ENCODE peak calls at places on chromosomes 6 and 20, in ten cellular contexts. A is uterus; D is thoracic aorta; P is Peyer's patch; O is right lobe of liver; S is OCI-LY7; W is heart left ventricle; U is CD8-positive, alpha-beta T cell; X is psoas muscle; H is PC-3. L is an unnamed sample.

GRCh38 chr6:88972504-88973423 is 9.3 kb upstream of the RNGTT start:
- DNase-seq in P (no peak), W (no peak), A (no peak), X (no peak), O (no peak), D (no peak), H (no peak), U (no peak), S (no peak), L (no peak)

GRCh38 chr6:107716688-107717089 is 107.4 kb downstream of the SCML4 start:
- DNase-seq in A (no peak), D (no peak), H (peak; percentile 27), X (no peak), S (peak; percentile 92), P (peak; percentile 82), O (no peak), U (peak; percentile 82), W (no peak), L (no peak)

GRCh38 chr20:59316911-59317310 is 16.5 kb downstream of the EDN3 start:
- DNase-seq in O (no peak), U (no peak), P (peak; percentile 74), W (no peak), D (no peak), A (no peak), X (no peak), S (no peak), H (no peak), L (no peak)

GRCh38 chr6:110412258-110412839 is 3.0 kb downstream of the DDO start:
- DNase-seq in X (no peak), W (no peak), D (no peak), U (no peak), S (no peak), H (no peak), O (no peak), A (no peak), P (no peak), L (no peak)

GRCh38 chr6:155882527-155883333 is 427.1 kb upstream of the NOX3 start:
- DNase-seq in D (no peak), S (peak; percentile 30), H (no peak), O (no peak), U (no peak), A (no peak), W (no peak), X (no peak), P (no peak), L (no peak)

GRCh38 chr6:43760799-43761168 is 9.2 kb upstream of the VEGFA start:
- DNase-seq in D (no peak), W (peak; percentile 6), A (no peak), U (no peak), X (no peak), H (no peak), P (no peak), O (no peak), S (no peak), L (no peak)

GRCh38 chr6:166752928-166753721 is 126.1 kb upstream of the RPS6KA2 start:
- DNase-seq in H (no peak), W (no peak), O (no peak), P (no peak), S (no peak), A (no peak), U (no peak), D (no peak), X (no peak), L (no peak)

GRCh38 chr6:46323312-46323965 is 152.7 kb upstream of the ENPP5 start:
- DNase-seq in A (peak; percentile 20), O (no peak), W (no peak), X (no peak), P (no peak), U (no peak), D (no peak), S (no peak), H (peak; percentile 80), L (peak; percentile 20)

GRCh38 chr20:51545515-51545914 is 3.0 kb upstream of the NFATC2 start:
- DNase-seq in U (no peak), O (no peak), D (no peak), P (no peak), X (no peak), S (no peak), A (no peak), H (no peak), W (no peak), L (no peak)

GRCh38 chr6:142401838-142402237 is 100.0 kb downstream of the ADGRG6 start:
- DNase-seq in D (no peak), H (no peak), U (no peak), P (no peak), A (no peak), W (no peak), S (no peak), X (no peak), O (no peak), L (no peak)

GRCh38 chr6:163943647-163944395 is 529.3 kb downstream of the QKI start:
- DNase-seq in P (no peak), W (peak; percentile 72), S (no peak), X (peak; percentile 63), U (no peak), H (no peak), O (peak; percentile 51), D (no peak), A (no peak), L (no peak)

GRCh38 chr6:21438237-21438985 is 155.1 kb upstream of the SOX4 start:
- DNase-seq in O (no peak), U (no peak), P (no peak), H (peak; percentile 63), A (no peak), X (no peak), S (peak; percentile 16), D (no peak), W (no peak), L (no peak)

GRCh38 chr6:30122515-30122914 is 9.6 kb upstream of the TRIM31 start:
- DNase-seq in D (no peak), A (no peak), S (no peak), U (no peak), H (peak; percentile 20), X (no peak), W (no peak), P (peak; percentile 74), O (no peak), L (no peak)

GRCh38 chr6:36302227-36302976 is 32.5 kb downstream of the PNPLA1 start:
- DNase-seq in U (peak; percentile 94), W (peak; percentile 89), H (peak; percentile 96), X (peak; percentile 82), O (peak; percentile 91), S (peak; percentile 95), A (peak; percentile 91), D (peak; percentile 74), P (peak; percentile 97), L (peak; percentile 72)

GRCh38 chr6:168060521-168060931 is 18.5 kb downstream of the FRMD1 start:
- DNase-seq in P (peak; percentile 74), X (peak; percentile 77), W (peak; percentile 80), D (no peak), O (no peak), A (peak; percentile 32), U (no peak), H (peak; percentile 28), S (no peak), L (peak; percentile 26)

GRCh38 chr6:154509421-154510143 is 903 bp downstream of the CNKSR3 start:
- DNase-seq in P (peak; percentile 51), X (peak; percentile 53), H (peak; percentile 21), A (peak; percentile 29), D (no peak), S (no peak), U (no peak), O (peak; percentile 61), W (peak; percentile 53), L (peak; percentile 13)

GRCh38 chr6:16055852-16056251 is 73.0 kb upstream of the MYLIP start:
- DNase-seq in U (no peak), D (no peak), O (no peak), X (no peak), P (no peak), S (no peak), H (no peak), A (no peak), W (no peak), L (no peak)

GRCh38 chr6:83311231-83311630 is 118.1 kb downstream of the RWDD2A start:
- DNase-seq in P (no peak), U (no peak), O (no peak), D (no peak), S (no peak), W (no peak), A (no peak), H (no peak), X (no peak), L (no peak)

GRCh38 chr6:134539865-134540323 is 222.0 kb upstream of the SGK1 start:
- DNase-seq in W (peak; percentile 37), S (no peak), D (no peak), A (peak; percentile 22), O (no peak), H (no peak), X (no peak), U (no peak), P (no peak), L (no peak)

DNA sequence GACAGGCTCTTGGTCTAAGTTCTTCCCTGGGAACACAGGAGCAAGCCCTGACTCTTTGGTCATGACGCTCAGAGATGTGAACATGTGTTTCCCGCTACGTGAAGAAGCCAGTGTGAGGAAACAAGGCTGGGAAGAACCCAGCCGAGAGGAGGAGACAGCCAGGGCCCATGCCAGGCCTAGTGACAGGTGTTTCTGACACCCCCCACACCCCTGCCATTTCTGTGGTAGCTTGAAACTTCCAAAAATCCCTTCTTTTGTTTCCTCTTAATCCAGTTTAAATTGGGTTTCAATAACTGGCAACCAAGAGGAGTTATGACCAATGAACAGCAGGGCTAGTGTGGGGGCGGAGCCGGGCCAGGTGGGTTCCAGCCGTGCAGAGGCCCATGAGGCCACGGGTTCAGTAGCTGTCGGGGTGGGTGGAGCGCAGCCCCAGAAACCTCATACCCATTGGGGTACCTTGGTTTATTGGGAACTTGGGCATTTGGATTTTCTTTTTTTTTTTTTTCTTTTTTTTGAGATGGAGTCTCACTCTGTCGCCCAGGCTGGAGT is 33.5 kb downstream of the WRNIP1 start:
- DNase-seq in X (no peak), S (no peak), P (no peak), D (no peak), W (no peak), H (no peak), O (no peak), A (no peak), U (no peak), L (no peak)
- TF ChIP-seq CTCF in X (no peak), S (no peak), P (no peak), D (no peak), W (no peak), H (no peak), O (no peak), A (no peak), U (no peak), L (no peak)

GRCh38 chr20:30937790-30938189 is 319.7 kb upstream of the DEFB115 start:
- DNase-seq in W (no peak), P (no peak), U (no peak), O (no peak), S (no peak), A (no peak), X (no peak), H (no peak), D (no peak), L (no peak)
- H3K9me3 ChIP-seq in W (no peaks in the 10 kb centered on the region), P (no peaks in the 10 kb centered on the region), U (no peaks in the 10 kb centered on the region), O (peaks cover 9% of the 10 kb centered on the region), S (peaks cover 4% of the 10 kb centered on the region), A (no peaks in the 10 kb centered on the region), X (peaks cover 9% of the 10 kb centered on the region), H (peaks cover 8% of the 10 kb centered on the region), D (no peaks in the 10 kb centered on the region), L (peaks cover 3% of the 10 kb centered on the region)

GRCh38 chr6:11427091-11427739 is 110.3 kb upstream of the TMEM170B start:
- DNase-seq in D (no peak), O (no peak), U (no peak), A (no peak), X (no peak), W (no peak), H (no peak), S (no peak), P (no peak), L (no peak)
- H3K27ac ChIP-seq in D (no peak overlapping the region), O (no peak overlapping the region), U (no peak overlapping the region), A (peak overlapping the region; percentile 59), X (no peak overlapping the region), W (peak overlapping the region; percentile 9), H (peak overlapping the region; percentile 80), S (no peak overlapping the region), P (peak overlapping the region; percentile 67), L (peak overlapping the region; percentile 81)

GRCh38 chr6:42403415-42403814 is 48.3 kb downstream of the TRERF1 start:
- DNase-seq in P (peak; percentile 83), U (peak; percentile 34), X (no peak), H (no peak), W (no peak), D (no peak), A (no peak), S (no peak), O (peak; percentile 28), L (no peak)
- TF ChIP-seq CTCF in P (no peak), U (no peak), X (no peak), H (no peak), W (no peak), D (no peak), A (no peak), S (no peak), O (no peak), L (no peak)